ENCODE peak calls at places on chromosomes 7 and 10, in eight cellular contexts. B, K, R, C, L, E, I and J are unnamed samples.

GRCh38 chr10:10432306-10433035 is 585.2 kb upstream of the CELF2 start:
- DNase-seq in L (no peak), C (peak; percentile 43), B (no peak), K (no peak), R (no peak), I (no peak), E (no peak), J (no peak)

GRCh38 chr10:119413738-119414611 is 128.5 kb downstream of the RGS10 start:
- DNase-seq in E (no peak), C (peak; percentile 99), K (no peak), I (no peak), R (peak; percentile 78), L (no peak), B (no peak), J (no peak)

GRCh38 chr10:30384791-30385201 is 35.7 kb upstream of the MTPAP start:
- DNase-seq in E (no peak), K (no peak), R (peak; percentile 44), I (no peak), C (peak; percentile 34), L (no peak), B (peak; percentile 8), J (peak; percentile 42)

GRCh38 chr7:85447004-85447403 is 260.1 kb upstream of the SEMA3D start:
- DNase-seq in R (no peak), I (no peak), K (no peak), B (no peak), C (no peak), L (no peak), E (no peak), J (no peak)

GRCh38 chr7:155296788-155297516 is 726 bp upstream of the INSIG1 start:
- DNase-seq in K (peak; percentile 45), L (peak; percentile 57), I (peak; percentile 92), C (peak; percentile 81), E (peak; percentile 58), R (peak; percentile 74), B (no peak), J (peak; percentile 54)

GRCh38 chr7:37481154-37481553 is 32.5 kb upstream of the ELMO1 start:
- DNase-seq in C (no peak), L (no peak), B (no peak), K (no peak), E (no peak), I (no peak), R (no peak), J (no peak)

GRCh38 chr7:148524479-148525173 is 65.9 kb upstream of the C7orf33 start:
- DNase-seq in R (no peak), L (no peak), K (no peak), I (no peak), B (no peak), C (no peak), E (no peak), J (no peak)

GRCh38 chr7:129271500-129272355 is 46.9 kb downstream of the AHCYL2 start:
- DNase-seq in C (peak; percentile 43), K (no peak), I (peak; percentile 68), L (peak; percentile 73), E (no peak), R (no peak), B (peak; percentile 47), J (peak; percentile 54)

GRCh38 chr7:2613113-2613925 is 18.5 kb upstream of the TTYH3 start:
- DNase-seq in C (no peak), L (no peak), B (no peak), I (no peak), R (no peak), K (peak; percentile 72), E (no peak), J (no peak)

GRCh38 chr7:2616387-2616966 is 15.3 kb upstream of the TTYH3 start:
- DNase-seq in L (no peak), E (no peak), C (no peak), K (no peak), B (no peak), R (no peak), I (no peak), J (no peak)

GRCh38 chr7:2612445-2613112 is 19.2 kb upstream of the TTYH3 start:
- DNase-seq in C (no peak), E (no peak), L (peak; percentile 68), I (no peak), K (no peak), R (no peak), B (no peak), J (peak; percentile 35)

GRCh38 chr7:2613926-2614613 is 17.7 kb upstream of the TTYH3 start:
- DNase-seq in I (no peak), E (no peak), R (peak; percentile 75), B (no peak), K (peak; percentile 97), C (no peak), L (no peak), J (peak; percentile 39)

DNA sequence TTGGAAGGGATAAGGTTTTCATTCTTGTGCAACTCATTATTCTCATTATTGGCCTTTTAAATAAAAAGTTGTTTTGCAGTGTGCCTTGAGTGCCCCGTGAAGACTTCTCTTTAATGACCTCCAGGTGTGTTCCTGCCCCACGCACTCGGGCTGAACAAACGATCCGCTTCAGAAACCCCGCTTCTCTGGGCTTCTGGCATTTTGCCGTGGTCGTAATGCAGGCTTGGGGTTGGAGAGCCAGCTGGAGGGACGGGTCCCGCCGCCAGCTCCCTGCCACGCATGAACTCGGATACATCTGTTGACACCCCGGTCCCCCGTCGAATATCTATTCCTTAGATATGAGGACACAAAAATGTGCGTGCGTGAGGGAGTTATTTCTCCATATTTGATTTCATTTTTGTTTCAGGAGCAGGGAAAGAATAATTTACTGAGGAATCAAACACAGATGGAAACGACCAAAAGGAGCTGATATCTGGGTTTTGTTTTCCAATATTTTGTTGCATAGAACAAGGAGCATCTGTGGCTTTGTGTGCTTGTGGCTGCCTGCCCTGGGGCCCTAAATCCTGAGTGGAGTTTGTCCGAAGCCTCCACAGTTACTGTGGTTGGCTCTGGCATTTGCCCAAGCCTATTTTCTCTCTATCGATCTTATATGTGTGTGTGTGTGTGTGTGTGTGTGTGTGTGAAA is 17.0 kb upstream of the TTYH3 start:
- DNase-seq in K (no peak), I (no peak), L (no peak), E (no peak), B (no peak), R (no peak), C (no peak), J (no peak)
- H3K4me3 ChIP-seq in K (peak overlapping the region; percentile 27), I (no peak overlapping the region), L (no peak overlapping the region), E (no peak overlapping the region), B (no peak overlapping the region), R (no peak overlapping the region), C (no peak overlapping the region), J (no peak overlapping the region)

GRCh38 chr10:114485695-114486400 is 81.5 kb upstream of the AFAP1L2 start:
- DNase-seq in B (no peak), R (no peak), K (no peak), I (no peak), E (peak; percentile 40), C (no peak), L (no peak), J (peak; percentile 46)

GRCh38 chr10:114483575-114483974 is 79.3 kb upstream of the AFAP1L2 start:
- DNase-seq in C (no peak), E (no peak), B (no peak), I (no peak), K (no peak), R (peak; percentile 43), L (no peak), J (peak; percentile 67)

GRCh38 chr10:114482480-114482879 is 78.2 kb upstream of the AFAP1L2 start:
- DNase-seq in K (no peak), L (no peak), R (no peak), E (no peak), I (no peak), B (no peak), C (no peak), J (no peak)

GRCh38 chr10:114481055-114481454 is 76.8 kb upstream of the AFAP1L2 start:
- DNase-seq in R (no peak), K (no peak), B (no peak), E (no peak), L (no peak), C (no peak), I (no peak), J (no peak)

DNA sequence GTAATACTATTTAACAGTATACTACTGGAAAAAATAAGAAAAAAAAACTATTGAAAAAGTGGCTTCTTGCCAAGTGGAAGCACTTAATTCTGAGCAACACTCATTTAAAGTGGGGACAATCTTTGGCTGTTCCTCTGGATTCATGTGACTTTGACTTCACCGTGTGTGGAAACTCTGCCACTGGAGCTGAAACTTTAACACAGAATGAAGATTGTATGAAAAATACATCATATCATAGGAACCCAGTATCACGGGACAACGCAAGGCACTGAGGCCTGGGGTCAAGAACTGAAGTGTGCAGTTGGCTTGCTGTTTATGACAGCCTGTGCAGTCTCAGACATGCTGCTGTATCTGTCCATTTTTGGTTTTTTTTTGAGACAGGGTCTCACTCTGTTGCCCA is 78.6 kb upstream of the AFAP1L2 start:
- DNase-seq in L (no peak), I (no peak), R (peak; percentile 43), E (peak; percentile 56), B (no peak), C (no peak), K (no peak), J (peak; percentile 31)
- H3K4me1 ChIP-seq in L (no peaks in the 10 kb centered on the region), I (peaks cover 22% of the 10 kb centered on the region), R (peaks cover 43% of the 10 kb centered on the region), E (peaks cover 12% of the 10 kb centered on the region), B (peaks cover 4% of the 10 kb centered on the region), C (no peaks in the 10 kb centered on the region), K (peaks cover 65% of the 10 kb centered on the region), J (peaks cover 52% of the 10 kb centered on the region)

GRCh38 chr7:84113286-84113685 is 81.3 kb downstream of the SEMA3A start:
- DNase-seq in C (no peak), E (no peak), R (no peak), I (no peak), B (no peak), K (no peak), L (no peak), J (no peak)
- H3K4me3 ChIP-seq in C (no peak overlapping the region), E (no peak overlapping the region), R (no peak overlapping the region), I (no peak overlapping the region), B (no peak overlapping the region), K (no peak overlapping the region), L (no peak overlapping the region), J (no peak overlapping the region)

GRCh38 chr10:132587175-132587574 is 49.6 kb downstream of the INPP5A start:
- DNase-seq in L (no peak), K (no peak), I (no peak), R (no peak), B (no peak), C (no peak), E (no peak), J (no peak)

GRCh38 chr10:132586731-132587130 is 49.1 kb downstream of the INPP5A start:
- DNase-seq in I (no peak), R (no peak), L (peak; percentile 19), C (no peak), K (no peak), B (no peak), E (no peak), J (no peak)

GRCh38 chr10:132582795-132583194 is 45.2 kb downstream of the INPP5A start:
- DNase-seq in K (no peak), I (no peak), C (no peak), E (no peak), B (no peak), R (no peak), L (no peak), J (no peak)

GRCh38 chr10:132585732-132586722 is 48.4 kb downstream of the INPP5A start:
- DNase-seq in L (peak; percentile 21), C (no peak), I (no peak), B (no peak), R (peak; percentile 68), E (no peak), K (no peak), J (no peak)

DNA sequence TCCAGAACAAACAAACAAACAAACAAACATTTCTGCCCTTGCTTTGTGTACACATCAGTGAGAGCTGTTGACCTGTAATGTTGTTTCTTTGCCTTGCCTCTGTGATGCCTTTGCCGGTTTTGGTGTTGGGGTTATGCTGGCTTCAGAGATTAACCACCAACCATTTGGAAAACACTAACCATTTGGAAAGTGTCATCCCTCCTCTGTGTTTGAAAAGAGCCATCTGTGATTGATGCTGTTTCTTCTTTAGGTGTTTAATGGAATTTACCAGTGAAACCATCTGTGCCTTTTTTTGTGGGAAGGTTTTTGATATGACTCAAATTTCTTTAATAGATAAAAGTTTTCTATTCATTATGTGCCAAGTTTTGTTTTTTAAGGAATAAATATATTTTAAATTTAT is 46.5 kb downstream of the INPP5A start:
- DNase-seq in I (no peak), R (no peak), C (no peak), K (no peak), B (no peak), L (no peak), E (no peak), J (no peak)
- H3K4me1 ChIP-seq in I (peaks cover 12% of the 10 kb centered on the region), R (peaks cover 47% of the 10 kb centered on the region), C (peaks cover 6% of the 10 kb centered on the region), K (peaks cover 41% of the 10 kb centered on the region), B (peaks cover 30% of the 10 kb centered on the region), L (peaks cover 6% of the 10 kb centered on the region), E (no peaks in the 10 kb centered on the region), J (peaks cover 33% of the 10 kb centered on the region)